ENCODE peak calls at places on chromosomes 11 and 22, in ten cellular contexts. P, L, J, Y, Z, N, E, G, M and S are unnamed samples.
A peak's percentile ranks its signal among the peaks of the same experiment; 100 is the strongest.

GRCh38 chr11:62883677-62884076 is 3.0 kb downstream of the SLC3A2 start:
- DNase-seq in Y (no peak), L (no peak), N (no peak), J (no peak), E (no peak), M (no peak), Z (no peak), P (no peak), G (no peak), S (no peak)

GRCh38 chr11:47946682-47947575 is 33.4 kb upstream of the PTPRJ start:
- DNase-seq in E (no peak), M (no peak), G (peak; percentile 95), N (peak; percentile 79), P (peak; percentile 86), J (peak; percentile 40), L (peak; percentile 97), Z (peak; percentile 98), Y (peak; percentile 82), S (peak; percentile 94)

GRCh38 chr11:130451261-130452019 is 3.0 kb downstream of the ADAMTS15 start:
- DNase-seq in Y (peak; percentile 62), G (no peak), L (peak; percentile 61), N (no peak), J (no peak), E (no peak), Z (peak; percentile 73), M (no peak), P (no peak), S (peak; percentile 41)

GRCh38 chr11:75867778-75868374 is 52.9 kb downstream of the UVRAG start:
- DNase-seq in L (peak; percentile 14), G (peak; percentile 52), P (peak; percentile 47), N (peak; percentile 71), Z (peak; percentile 32), Y (peak; percentile 68), J (peak; percentile 77), E (peak; percentile 69), M (no peak), S (peak; percentile 65)

GRCh38 chr11:132101861-132102260 is 731.4 kb downstream of the NTM start:
- DNase-seq in N (no peak), E (no peak), M (no peak), G (no peak), Z (peak; percentile 81), P (no peak), L (peak; percentile 75), J (no peak), Y (no peak), S (no peak)

GRCh38 chr22:44597616-44598015 is 99.6 kb upstream of the RTL6 start:
- DNase-seq in E (peak; percentile 62), Y (no peak), N (peak; percentile 66), G (no peak), L (no peak), Z (no peak), M (no peak), P (no peak), J (peak; percentile 46), S (no peak)

GRCh38 chr22:17319541-17319940 is 49.7 kb upstream of the CECR2 start:
- DNase-seq in P (no peak), G (no peak), N (no peak), M (no peak), L (no peak), Y (no peak), J (no peak), E (peak; percentile 67), Z (no peak), S (no peak)

GRCh38 chr11:128933481-128934178 is 9.0 kb downstream of the TP53AIP1 start:
- DNase-seq in J (no peak), P (no peak), N (no peak), G (no peak), Y (no peak), Z (no peak), E (no peak), M (no peak), L (no peak), S (no peak)

GRCh38 chr11:104093426-104094280 is 57.2 kb downstream of the DDI1 start:
- DNase-seq in E (no peak), L (no peak), Z (no peak), J (no peak), N (no peak), Y (no peak), P (no peak), M (no peak), G (no peak), S (no peak)

GRCh38 chr11:104095791-104096190 is 59.4 kb downstream of the DDI1 start:
- DNase-seq in G (no peak), P (no peak), L (no peak), E (no peak), J (no peak), Y (peak; percentile 37), N (no peak), M (no peak), Z (no peak), S (no peak)

GRCh38 chr11:104096900-104097299 is 60.5 kb downstream of the DDI1 start:
- DNase-seq in Z (no peak), E (no peak), P (no peak), M (no peak), G (no peak), N (no peak), J (no peak), L (no peak), Y (no peak), S (no peak)

GRCh38 chr11:104092744-104093143 is 56.3 kb downstream of the DDI1 start:
- DNase-seq in G (no peak), N (no peak), L (no peak), E (no peak), Y (no peak), J (no peak), M (no peak), P (no peak), Z (no peak), S (no peak)

GRCh38 chr11:104094576-104094975 is 58.1 kb downstream of the DDI1 start:
- DNase-seq in N (no peak), E (no peak), P (no peak), L (peak; percentile 60), J (no peak), Y (no peak), G (no peak), M (no peak), Z (peak; percentile 67), S (no peak)
- H3K4me3 ChIP-seq in N (no peak overlapping the region), E (no peak overlapping the region), P (no peak overlapping the region), L (no peak overlapping the region), J (no peak overlapping the region), Y (no peak overlapping the region), G (no peak overlapping the region), M (no peak overlapping the region), Z (no peak overlapping the region), S (no peak overlapping the region)

GRCh38 chr22:46578251-46578823 is 40.9 kb upstream of the CELSR1 start:
- DNase-seq in E (no peak), N (peak; percentile 8), Y (no peak), L (no peak), J (no peak), Z (no peak), P (no peak), G (no peak), M (no peak), S (peak; percentile 48)

GRCh38 chr22:46575915-46576555 is 38.6 kb upstream of the CELSR1 start:
- DNase-seq in P (no peak), Z (no peak), M (no peak), J (peak; percentile 71), Y (no peak), L (no peak), G (peak; percentile 31), N (peak; percentile 45), E (peak; percentile 20), S (peak; percentile 88)

GRCh38 chr22:46574993-46575914 is 37.8 kb upstream of the CELSR1 start:
- DNase-seq in N (peak; percentile 79), Y (no peak), E (peak; percentile 30), J (peak; percentile 41), G (peak; percentile 44), L (no peak), P (no peak), M (no peak), Z (no peak), S (peak; percentile 90)

GRCh38 chr22:46577361-46578249 is 40.2 kb upstream of the CELSR1 start:
- DNase-seq in L (no peak), M (no peak), Z (no peak), P (no peak), J (no peak), Y (no peak), E (peak; percentile 11), G (no peak), N (peak; percentile 33), S (peak; percentile 40)

DNA sequence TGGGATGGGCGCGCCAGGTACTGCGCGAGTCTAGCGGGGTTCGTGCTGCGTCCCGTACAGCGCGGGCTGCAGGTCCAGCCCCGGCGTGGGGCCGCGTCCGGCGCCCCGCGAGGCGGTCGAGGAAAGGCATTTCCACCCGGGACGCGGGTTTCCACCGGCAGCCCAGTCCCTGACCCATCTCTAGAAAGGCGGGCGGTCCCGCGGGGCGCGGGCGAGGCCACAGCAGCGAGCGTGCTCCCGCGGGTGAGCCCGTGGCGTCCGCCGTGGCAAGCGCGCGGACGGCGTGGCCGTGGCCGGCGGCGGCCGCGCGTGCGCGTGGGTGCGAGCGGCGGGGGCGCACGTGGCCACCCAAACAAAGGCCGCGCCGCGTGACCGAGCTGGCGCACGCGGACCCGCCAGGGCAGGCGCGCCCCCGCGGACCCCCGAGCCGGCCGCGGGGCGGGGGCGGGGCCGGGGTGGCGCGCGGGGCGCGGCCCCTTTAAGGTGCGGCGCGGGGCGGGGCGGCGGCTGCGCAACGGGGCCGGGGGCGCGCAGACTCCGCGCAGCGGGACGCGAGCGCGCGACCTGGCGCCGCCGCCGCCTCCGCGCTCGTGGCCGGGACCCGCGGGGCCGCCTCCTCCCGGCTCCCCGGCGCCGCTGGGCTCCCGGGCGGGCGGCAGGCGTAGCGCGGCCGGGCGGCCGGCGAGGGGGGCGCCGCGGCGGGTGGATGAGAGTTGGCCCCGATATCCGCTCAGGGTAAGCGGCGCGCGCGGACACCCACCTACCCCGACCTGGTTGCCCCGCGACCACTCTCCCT is 39.3 kb upstream of the CELSR1 start:
- DNase-seq in Z (peak; percentile 55), E (peak; percentile 85), Y (peak; percentile 72), G (no peak), L (no peak), N (peak; percentile 87), J (peak; percentile 75), P (no peak), M (no peak), S (peak; percentile 60)
- H3K4me1 ChIP-seq in Z (no peaks in the 10 kb centered on the region), E (peaks cover 6% of the 10 kb centered on the region), Y (peaks cover 41% of the 10 kb centered on the region), G (peaks cover 50% of the 10 kb centered on the region), L (peaks cover 22% of the 10 kb centered on the region), N (peaks cover 54% of the 10 kb centered on the region), J (peaks cover 11% of the 10 kb centered on the region), P (peaks cover 6% of the 10 kb centered on the region), M (peaks cover 69% of the 10 kb centered on the region), S (peaks cover 7% of the 10 kb centered on the region)

GRCh38 chr11:65790902-65791650 is 4.2 kb downstream of the OVOL1 start:
- DNase-seq in Z (no peak), J (no peak), P (no peak), Y (no peak), G (no peak), M (no peak), L (no peak), N (no peak), E (no peak), S (no peak)

GRCh38 chr11:65791719-65792213 is 4.9 kb downstream of the OVOL1 start:
- DNase-seq in L (peak; percentile 11), E (no peak), Y (no peak), M (no peak), N (no peak), Z (peak; percentile 22), G (no peak), P (no peak), J (no peak), S (peak; percentile 69)

GRCh38 chr11:65793144-65793581 is 6.3 kb downstream of the OVOL1 start:
- DNase-seq in E (no peak), P (no peak), M (no peak), J (no peak), Z (no peak), N (peak; percentile 10), Y (no peak), G (no peak), L (no peak), S (peak; percentile 88)

GRCh38 chr11:65793625-65794400 is 7.0 kb downstream of the OVOL1 start:
- DNase-seq in Z (no peak), Y (no peak), L (no peak), E (no peak), J (no peak), M (no peak), G (no peak), P (no peak), N (no peak), S (peak; percentile 61)

GRCh38 chr11:65792456-65792855 is 5.6 kb downstream of the OVOL1 start:
- DNase-seq in M (no peak), Z (no peak), P (no peak), E (no peak), L (no peak), J (no peak), N (peak; percentile 13), Y (no peak), G (no peak), S (no peak)
- H3K27ac ChIP-seq in M (peak overlapping the region; percentile 89), Z (no peak overlapping the region), P (no peak overlapping the region), E (no peak overlapping the region), L (no peak overlapping the region), J (no peak overlapping the region), N (no peak overlapping the region), Y (no peak overlapping the region), G (no peak overlapping the region), S (peak overlapping the region; percentile 76)

GRCh38 chr22:38414009-38414395 is 41.0 kb downstream of the KCNJ4 start:
- DNase-seq in Z (no peak), J (no peak), L (no peak), E (no peak), N (no peak), G (no peak), P (peak; percentile 13), Y (no peak), M (no peak), S (no peak)

GRCh38 chr22:38411016-38411415 is 44.0 kb downstream of the KCNJ4 start:
- DNase-seq in Y (no peak), J (no peak), E (no peak), N (no peak), L (no peak), M (no peak), G (no peak), P (no peak), Z (no peak), S (no peak)

GRCh38 chr22:38415046-38415445 is 40.0 kb downstream of the KCNJ4 start:
- DNase-seq in N (peak; percentile 2), Z (no peak), J (no peak), M (no peak), Y (no peak), L (no peak), E (peak; percentile 34), G (no peak), P (peak; percentile 6), S (no peak)

GRCh38 chr22:38413085-38414008 is 41.7 kb downstream of the KCNJ4 start:
- DNase-seq in G (no peak), Z (no peak), P (peak; percentile 20), E (no peak), L (no peak), J (no peak), M (no peak), Y (no peak), N (peak; percentile 4), S (peak; percentile 53)

DNA sequence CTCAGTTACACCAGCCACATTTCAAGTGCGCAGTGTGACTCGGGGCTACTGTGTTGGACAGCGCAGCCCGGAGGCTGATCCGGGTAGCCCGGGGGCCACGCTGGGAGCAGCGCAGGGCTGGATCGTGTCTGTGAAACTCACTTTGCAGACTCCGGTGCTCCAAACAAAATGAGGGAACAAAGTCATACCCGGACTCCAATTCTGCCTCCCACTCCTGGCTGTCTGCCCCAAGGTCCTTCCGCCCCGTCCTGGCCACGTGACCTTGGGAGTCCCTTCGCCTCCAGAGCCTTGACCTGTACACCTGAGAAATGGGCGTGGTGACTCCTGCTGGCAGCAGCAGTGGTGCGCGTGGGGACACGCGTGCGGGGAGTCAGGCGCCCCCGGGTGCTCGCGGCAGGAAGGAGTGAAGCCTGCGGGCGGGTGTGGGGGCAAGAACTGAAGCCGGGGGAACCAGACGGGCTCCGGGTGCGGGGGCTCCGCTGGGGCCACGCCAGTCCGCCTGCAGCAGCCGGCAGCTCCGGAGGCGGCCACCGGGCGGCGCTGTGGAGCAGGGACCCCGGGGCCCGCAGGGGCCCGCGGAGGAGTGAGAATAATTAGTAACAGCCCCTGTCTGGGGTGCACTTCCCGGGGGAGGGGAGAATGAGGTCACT is 42.4 kb downstream of the KCNJ4 start:
- DNase-seq in P (peak; percentile 15), L (no peak), E (peak; percentile 34), J (peak; percentile 66), Y (no peak), Z (no peak), G (no peak), N (peak; percentile 5), M (no peak), S (peak; percentile 62)
- H3K4me3 ChIP-seq in P (no peak overlapping the region), L (no peak overlapping the region), E (no peak overlapping the region), J (peak overlapping the region; percentile 50), Y (peak overlapping the region; percentile 31), Z (no peak overlapping the region), G (peak overlapping the region; percentile 37), N (no peak overlapping the region), M (no peak overlapping the region), S (peak overlapping the region; percentile 26)